ENCODE peak calls at places on chromosomes 7 and 10, in five cellular contexts. S, T, D, Q and O are unnamed samples.

GRCh38 chr7:116417593-116418345 is 81.8 kb upstream of the CAV2 start:
- DNase-seq in S (no peak), Q (no peak), T (no peak), D (no peak), O (no peak)

GRCh38 chr10:59830601-59831259 is 75.6 kb downstream of the CCDC6 start:
- DNase-seq in D (peak; percentile 38), T (no peak), S (no peak), Q (peak; percentile 57), O (peak; percentile 64)

GRCh38 chr7:64905133-64905532 is 2.1 kb downstream of the ZNF273 start:
- DNase-seq in T (no peak), D (no peak), S (no peak), Q (no peak), O (peak; percentile 88)

GRCh38 chr7:116836080-116836479 is 26.3 kb upstream of the CAPZA2 start:
- DNase-seq in T (no peak), D (no peak), Q (no peak), S (no peak), O (no peak)

GRCh38 chr10:131946321-131946751 is 35.4 kb downstream of the BNIP3 start:
- DNase-seq in D (no peak), S (no peak), Q (peak; percentile 84), T (no peak), O (no peak)

GRCh38 chr7:122262246-122262645 is 42.3 kb downstream of the FEZF1 start:
- DNase-seq in S (no peak), D (no peak), T (no peak), Q (no peak), O (no peak)

GRCh38 chr7:81604075-81604807 is 165.6 kb downstream of the HGF start:
- DNase-seq in S (no peak), Q (no peak), T (no peak), D (no peak), O (no peak)

GRCh38 chr10:33238643-33239042 is 95.8 kb downstream of the NRP1 start:
- DNase-seq in Q (peak; percentile 78), S (no peak), T (no peak), D (no peak), O (no peak)

GRCh38 chr7:112462236-112462635 is 12.0 kb downstream of the IFRD1 start:
- DNase-seq in T (no peak), D (no peak), S (no peak), Q (peak; percentile 91), O (peak; percentile 49)

GRCh38 chr10:60508831-60509230 is 119.2 kb upstream of the ANK3 start:
- DNase-seq in D (no peak), T (no peak), Q (no peak), S (no peak), O (peak; percentile 5)

GRCh38 chr10:16597656-16598055 is 76.0 kb upstream of the C1QL3 start:
- DNase-seq in Q (peak; percentile 11), S (no peak), D (no peak), T (no peak), O (no peak)

GRCh38 chr10:17737021-17737965 is 14.7 kb upstream of the TMEM236 start:
- DNase-seq in D (peak; percentile 61), S (no peak), Q (peak; percentile 54), T (no peak), O (no peak)

GRCh38 chr10:43689955-43690771 is 41.5 kb upstream of the ZNF32 start:
- DNase-seq in D (peak; percentile 89), T (peak; percentile 80), S (peak; percentile 64), Q (peak; percentile 79), O (peak; percentile 85)

GRCh38 chr7:64799-65430 is 127.5 kb upstream of the FAM20C start:
- DNase-seq in D (peak; percentile 22), S (no peak), Q (no peak), T (no peak), O (peak; percentile 76)

GRCh38 chr7:49479936-49480544 is 293.4 kb upstream of the VWC2 start:
- DNase-seq in D (no peak), S (no peak), Q (no peak), T (no peak), O (no peak)

GRCh38 chr10:60604356-60604755 is 173.9 kb upstream of the CDK1 start:
- DNase-seq in D (no peak), Q (no peak), S (no peak), T (no peak), O (peak; percentile 29)